ENCODE peak calls at places on chromosome 6, in six cellular contexts. X, T, V, Y, R and H are unnamed samples.

GRCh38 chr6:113558966-113559365 is 298.2 kb upstream of the MARCKS start:
- DNase-seq in X (no peak), T (no peak), V (no peak), Y (no peak), R (no peak), H (no peak)

GRCh38 chr6:33343953-33344611 is 26.5 kb upstream of the ZBTB22 start:
- DNase-seq in X (peak), T (peak), V (no peak), Y (no peak), R (no peak), H (no peak)

GRCh38 chr6:3450888-3451287 is 6.0 kb downstream of the SLC22A23 start:
- DNase-seq in X (no peak), T (no peak), V (no peak), Y (no peak), R (no peak), H (no peak)

GRCh38 chr6:18742406-18742805 is 355.3 kb downstream of the RNF144B start:
- DNase-seq in X (no peak), T (no peak), V (no peak), Y (no peak), R (no peak), H (no peak)

GRCh38 chr6:143805832-143806281 is 37.3 kb upstream of the LTV1 start:
- DNase-seq in X (no peak), T (no peak), V (no peak), Y (no peak), R (no peak), H (no peak)

GRCh38 chr6:129498950-129499870 is 210.8 kb downstream of the ARHGAP18 start:
- DNase-seq in X (peak), T (no peak), V (peak), Y (peak), R (peak), H (peak)

GRCh38 chr6:150036081-150036480 is 10.7 kb upstream of the RAET1L start:
- DNase-seq in X (no peak), T (no peak), V (no peak), Y (peak), R (no peak), H (no peak)

GRCh38 chr6:29502181-29502580 is 14.4 kb upstream of the MAS1L start:
- DNase-seq in X (no peak), T (no peak), V (no peak), Y (peak), R (no peak), H (no peak)

GRCh38 chr6:84191802-84192201 is 35.6 kb downstream of the CEP162 start:
- DNase-seq in X (no peak), T (no peak), V (no peak), Y (no peak), R (no peak), H (no peak)

GRCh38 chr6:18260448-18261106 is 3.8 kb downstream of the DEK start:
- DNase-seq in X (peak), T (no peak), V (no peak), Y (peak), R (peak), H (no peak)

GRCh38 chr6:63267046-63267445 is 52.7 kb downstream of the LGSN start:
- DNase-seq in X (no peak), T (no peak), V (no peak), Y (no peak), R (no peak), H (no peak)

GRCh38 chr6:127102299-127102698 is 16.2 kb upstream of the RSPO3 start:
- DNase-seq in X (no peak), T (no peak), V (no peak), Y (no peak), R (no peak), H (peak)